ENCODE peak calls at places on chromosomes 1 and 21, in four cellular contexts. N is IMR-90, Y is fibroblast of mammary gland, H is NB4. V is an unnamed sample.

GRCh38 chr1:2478100-2478499 is 2.0 kb downstream of the PLCH2 start:
- DNase-seq in N (no peak), Y (no peak), H (no peak), V (no peak)

GRCh38 chr1:219385786-219386427 is 212.2 kb downstream of the LYPLAL1 start:
- DNase-seq in N (peak), Y (peak), H (peak), V (no peak)

GRCh38 chr1:160081261-160081936 is at the start of gene KCNJ9:
- DNase-seq in N (no peak), Y (peak), H (no peak), V (peak)

GRCh38 chr1:60848583-60849188 is 233.7 kb upstream of the NFIA start:
- DNase-seq in N (peak), Y (peak), H (peak), V (no peak)

GRCh38 chr1:25520446-25521061 is 22.9 kb upstream of the LDLRAP1 start:
- DNase-seq in N (peak), Y (peak), H (peak), V (peak)

GRCh38 chr1:239432255-239432654 is 45.9 kb downstream of the CHRM3 start:
- DNase-seq in N (no peak), Y (no peak), H (no peak), V (no peak)

GRCh38 chr21:17529648-17530047 is 16.8 kb downstream of the CXADR start:
- DNase-seq in N (no peak), Y (no peak), H (no peak), V (no peak)

GRCh38 chr1:183840140-183840539 is 35.2 kb downstream of the RGL1 start:
- DNase-seq in N (peak), Y (peak), H (no peak), V (no peak)

GRCh38 chr1:156754219-156754618 is 2.7 kb upstream of the HDGF start:
- DNase-seq in N (no peak), Y (no peak), H (no peak), V (no peak)

GRCh38 chr1:68346192-68346808 is 103.5 kb downstream of the RPE65 start:
- DNase-seq in N (peak), Y (peak), H (peak), V (peak)

GRCh38 chr1:29648798-29649374 is 412.6 kb downstream of the PTPRU start:
- DNase-seq in N (no peak), Y (no peak), H (no peak), V (no peak)

GRCh38 chr21:36976882-36977651 is 10.6 kb upstream of the HLCS start:
- DNase-seq in N (peak), Y (peak), H (peak), V (peak)

GRCh38 chr1:96882096-96882495 is 160.5 kb downstream of the PTBP2 start:
- DNase-seq in N (no peak), Y (no peak), H (no peak), V (no peak)

GRCh38 chr1:230104395-230105244 is 37.6 kb downstream of the GALNT2 start:
- DNase-seq in N (peak), Y (peak), H (peak), V (peak)
- H3K4me3 ChIP-seq in N (no peak), Y (peak), H (no peak), V (peak)

GRCh38 chr1:201385299-201385891 is 7.9 kb upstream of the TNNT2 start:
- DNase-seq in N (peak), Y (peak), H (peak), V (peak)
- TF ChIP-seq CTCF in N (peak), Y (peak), H (peak), V (peak)

GRCh38 chr1:16072616-16073484 is 601 bp downstream of the FAM131C start:
- DNase-seq in N (no peak), Y (no peak), H (no peak), V (peak)
- H3K4me3 ChIP-seq in N (peak), Y (no peak), H (no peak), V (peak)

DNA sequence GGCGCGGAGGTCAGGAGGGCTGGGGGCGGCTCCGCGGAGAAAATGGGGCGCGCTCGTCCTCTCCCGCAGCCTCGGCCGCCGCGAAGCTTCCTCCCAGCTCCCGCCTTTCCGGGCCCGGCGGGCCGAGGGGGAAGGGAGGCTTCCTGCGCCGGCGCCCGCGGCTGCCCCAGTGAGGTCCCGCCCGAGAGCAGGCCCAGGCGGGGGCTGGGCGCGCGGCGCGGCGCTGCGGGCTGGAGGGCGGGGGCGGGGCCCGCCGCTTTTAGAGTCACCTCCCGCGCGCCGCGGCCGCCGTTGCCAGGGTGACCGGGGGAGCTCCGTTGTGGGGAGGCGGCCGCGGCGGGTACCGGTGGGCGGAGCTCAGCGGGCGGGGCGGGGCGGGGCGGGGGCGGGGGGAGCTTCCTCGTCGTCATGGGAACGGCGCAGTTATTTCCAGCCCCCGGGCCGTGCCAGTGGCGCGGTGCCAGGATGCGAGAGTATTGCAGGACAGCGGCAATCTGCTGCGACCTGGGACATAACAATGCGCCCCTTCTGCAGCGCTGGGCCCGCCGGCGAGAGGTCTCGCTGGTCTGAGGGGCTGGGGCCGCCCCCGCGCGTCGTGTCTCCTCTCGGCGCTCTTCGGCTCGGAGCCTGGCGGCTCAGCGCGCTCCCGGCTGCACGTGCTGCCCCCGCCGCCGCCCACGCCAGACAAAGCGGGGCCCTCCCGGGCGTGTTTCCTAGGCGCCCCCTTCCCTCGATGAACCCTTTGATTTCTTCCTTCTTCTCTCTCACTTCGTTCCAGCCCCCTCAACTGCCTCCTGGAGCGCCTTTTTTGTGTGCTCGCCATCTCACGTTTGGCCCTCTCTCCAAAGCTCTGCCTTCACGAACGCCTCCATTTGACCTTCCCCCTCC is 16.9 kb downstream of the IER5 start:
- DNase-seq in N (peak), Y (peak), H (peak), V (peak)
- TF ChIP-seq CTCF in N (no peak), Y (no peak), H (no peak), V (no peak)

GRCh38 chr1:154792899-154793298 is 77.2 kb downstream of the KCNN3 start:
- DNase-seq in N (no peak), Y (no peak), H (no peak), V (no peak)

GRCh38 chr1:154793674-154794073 is 76.4 kb downstream of the KCNN3 start:
- DNase-seq in N (no peak), Y (no peak), H (no peak), V (no peak)

GRCh38 chr1:154788886-154789285 is 81.2 kb downstream of the KCNN3 start:
- DNase-seq in N (no peak), Y (no peak), H (no peak), V (no peak)

GRCh38 chr1:154794608-154795007 is 75.5 kb downstream of the KCNN3 start:
- DNase-seq in N (no peak), Y (no peak), H (peak), V (no peak)

DNA sequence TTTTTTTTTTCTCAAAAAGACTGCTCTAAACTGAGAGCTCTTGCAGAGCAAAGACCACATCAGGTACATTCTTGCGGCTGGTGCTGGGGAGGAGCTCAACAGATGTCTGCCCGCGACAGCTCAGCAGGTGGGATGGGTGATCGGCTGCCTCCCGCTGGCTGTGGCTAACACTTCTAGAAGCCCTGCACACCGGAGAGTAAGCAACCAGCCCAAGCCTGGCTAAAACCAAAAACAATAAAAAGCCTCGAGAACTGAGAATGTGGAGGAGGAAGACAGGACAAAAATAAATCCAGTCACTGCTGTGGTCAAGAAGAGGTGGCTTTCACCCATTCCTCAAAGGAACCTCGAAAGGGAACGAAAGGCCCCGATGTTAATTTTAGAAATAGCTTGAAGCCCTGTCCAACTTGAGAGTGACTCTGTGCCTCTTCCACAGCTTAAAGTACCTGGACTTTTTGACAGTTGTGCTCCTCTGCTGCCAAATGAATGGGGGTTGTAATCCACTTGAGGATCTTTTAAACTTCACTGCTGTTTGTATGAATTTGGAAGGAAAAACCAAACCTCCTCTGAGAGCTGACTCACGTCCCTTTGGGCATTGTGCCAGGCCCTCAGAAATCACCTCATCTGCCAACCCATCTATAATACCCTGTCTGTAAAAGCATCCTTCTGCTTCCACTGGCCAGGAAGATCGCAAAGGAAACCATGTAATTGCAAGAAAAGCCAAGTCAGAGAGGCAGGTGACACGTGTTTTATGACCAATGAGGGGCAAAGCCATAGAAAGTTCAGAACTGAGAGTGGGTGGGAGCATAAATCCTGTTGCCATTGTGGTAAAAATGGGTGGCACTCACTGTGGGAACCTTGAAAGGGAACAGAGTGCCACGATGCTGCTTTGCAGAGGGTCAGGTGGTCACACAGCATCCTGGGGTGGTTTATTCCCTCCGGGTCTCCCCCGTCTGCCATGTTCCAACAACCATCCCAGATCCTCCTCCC is 78.5 kb downstream of the KCNN3 start:
- DNase-seq in N (peak), Y (peak), H (peak), V (peak)
- H3K4me3 ChIP-seq in N (no peak), Y (no peak), H (no peak), V (no peak)

DNA sequence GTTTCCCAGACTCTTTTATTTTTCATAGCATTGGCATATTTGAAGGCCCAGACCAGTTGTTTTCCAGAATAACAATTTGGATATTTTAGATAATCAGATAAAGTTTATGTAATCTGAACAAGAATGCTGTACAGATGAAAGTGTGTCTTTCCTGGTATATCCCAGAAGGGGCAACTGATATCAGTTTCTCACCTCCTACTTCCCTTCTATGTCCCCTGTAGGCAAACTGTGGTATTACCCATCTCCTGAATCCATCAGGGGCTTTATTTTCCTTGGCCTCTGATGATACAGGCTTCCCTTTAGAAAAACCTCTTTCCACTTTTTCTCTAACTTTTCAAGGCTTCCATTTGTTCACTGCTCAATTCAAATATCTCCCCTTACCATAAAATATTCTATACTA is 87.5 kb upstream of the RGS1 start:
- DNase-seq in N (no peak), Y (no peak), H (no peak), V (no peak)
- TF ChIP-seq CTCF in N (peak), Y (peak), H (no peak), V (no peak)

GRCh38 chr1:151370211-151370911 is 2.1 kb downstream of the SELENBP1 start:
- DNase-seq in N (no peak), Y (no peak), H (peak), V (peak)

GRCh38 chr1:151373196-151373595 is 691 bp upstream of the SELENBP1 start:
- DNase-seq in N (no peak), Y (no peak), H (no peak), V (no peak)

GRCh38 chr1:151371340-151371739 is 1.2 kb downstream of the SELENBP1 start:
- DNase-seq in N (peak), Y (peak), H (no peak), V (peak)

GRCh38 chr1:151371744-151372410 is 628 bp downstream of the SELENBP1 start:
- DNase-seq in N (peak), Y (peak), H (no peak), V (peak)

GRCh38 chr1:151372411-151372934 is at the start of gene SELENBP1:
- DNase-seq in N (peak), Y (peak), H (no peak), V (peak)
- H3K4me3 ChIP-seq in N (peak), Y (peak), H (no peak), V (peak)

GRCh38 chr1:204829133-204829532 is 41.5 kb upstream of the NFASC start:
- DNase-seq in N (no peak), Y (no peak), H (no peak), V (no peak)

GRCh38 chr1:204834329-204834728 is 36.3 kb upstream of the NFASC start:
- DNase-seq in N (no peak), Y (no peak), H (no peak), V (no peak)

GRCh38 chr1:204826970-204827369 is 43.7 kb upstream of the NFASC start:
- DNase-seq in N (no peak), Y (peak), H (peak), V (no peak)

GRCh38 chr1:204830671-204831585 is 39.7 kb upstream of the NFASC start:
- DNase-seq in N (no peak), Y (no peak), H (no peak), V (no peak)

GRCh38 chr1:204828352-204828850 is 42.3 kb upstream of the NFASC start:
- DNase-seq in N (no peak), Y (peak), H (peak), V (peak)
- TF ChIP-seq CTCF in N (no peak), Y (no peak), H (no peak), V (no peak)

GRCh38 chr1:86156571-86157455 is at the start of gene COL24A1:
- DNase-seq in N (peak), Y (peak), H (peak), V (peak)
- H3K4me3 ChIP-seq in N (peak), Y (peak), H (no peak), V (peak)